ENCODE peak calls at places on chromosomes 5 and 9, in ten cellular contexts. M, E, B, O, P, U, Y, T, L and D are unnamed samples.
A peak's percentile ranks its signal among the peaks of the same experiment; 100 is the strongest.

GRCh38 chr9:106885451-106885850 is 22.5 kb downstream of the ZNF462 start:
- DNase-seq in M (no peak), E (no peak), B (no peak), O (peak; percentile 72), P (no peak), U (no peak), Y (no peak), T (no peak), L (no peak), D (peak; percentile 75)

GRCh38 chr5:132301341-132302274 is 7.4 kb downstream of the SLC22A4 start:
- DNase-seq in M (peak; percentile 46), E (no peak), B (no peak), O (no peak), P (no peak), U (peak; percentile 43), Y (no peak), T (no peak), L (no peak), D (no peak)

GRCh38 chr5:58925627-58926545 is 343.0 kb downstream of the RAB3C start:
- DNase-seq in M (no peak), E (no peak), B (no peak), O (no peak), P (no peak), U (no peak), Y (no peak), T (no peak), L (no peak), D (no peak)

GRCh38 chr5:4639959-4640358 is 500.2 kb upstream of the ADAMTS16 start:
- DNase-seq in M (no peak), E (no peak), B (no peak), O (no peak), P (no peak), U (no peak), Y (no peak), T (no peak), L (no peak), D (no peak)

GRCh38 chr5:157252741-157253465 is 13.0 kb upstream of the CYFIP2 start:
- DNase-seq in M (no peak), E (no peak), B (no peak), O (no peak), P (peak; percentile 71), U (no peak), Y (no peak), T (no peak), L (no peak), D (no peak)

GRCh38 chr5:110925398-110925797 is 146.1 kb upstream of the TSLP start:
- DNase-seq in M (no peak), E (no peak), B (no peak), O (no peak), P (no peak), U (no peak), Y (no peak), T (no peak), L (no peak), D (no peak)

GRCh38 chr5:67437905-67438845 is 241.6 kb upstream of the CD180 start:
- DNase-seq in M (no peak), E (no peak), B (no peak), O (no peak), P (no peak), U (no peak), Y (no peak), T (no peak), L (no peak), D (no peak)

GRCh38 chr5:132251220-132251725 is 6.2 kb upstream of the PDLIM4 start:
- DNase-seq in M (no peak), E (no peak), B (no peak), O (no peak), P (peak; percentile 40), U (peak; percentile 4), Y (peak; percentile 8), T (no peak), L (no peak), D (peak; percentile 99)

GRCh38 chr9:104992696-104993095 is 64.7 kb upstream of the ABCA1 start:
- DNase-seq in M (no peak), E (no peak), B (no peak), O (no peak), P (no peak), U (no peak), Y (no peak), T (no peak), L (no peak), D (no peak)

GRCh38 chr9:104988539-104988938 is 60.6 kb upstream of the ABCA1 start:
- DNase-seq in M (no peak), E (no peak), B (no peak), O (no peak), P (no peak), U (no peak), Y (no peak), T (no peak), L (no peak), D (no peak)

GRCh38 chr9:104991144-104991953 is 63.4 kb upstream of the ABCA1 start:
- DNase-seq in M (peak; percentile 94), E (peak; percentile 85), B (peak; percentile 82), O (peak; percentile 87), P (peak; percentile 96), U (peak; percentile 95), Y (peak; percentile 95), T (peak; percentile 33), L (peak; percentile 28), D (peak; percentile 93)

GRCh38 chr9:104997536-104997935 is 69.6 kb upstream of the ABCA1 start:
- DNase-seq in M (no peak), E (no peak), B (no peak), O (no peak), P (no peak), U (no peak), Y (no peak), T (no peak), L (no peak), D (no peak)

DNA sequence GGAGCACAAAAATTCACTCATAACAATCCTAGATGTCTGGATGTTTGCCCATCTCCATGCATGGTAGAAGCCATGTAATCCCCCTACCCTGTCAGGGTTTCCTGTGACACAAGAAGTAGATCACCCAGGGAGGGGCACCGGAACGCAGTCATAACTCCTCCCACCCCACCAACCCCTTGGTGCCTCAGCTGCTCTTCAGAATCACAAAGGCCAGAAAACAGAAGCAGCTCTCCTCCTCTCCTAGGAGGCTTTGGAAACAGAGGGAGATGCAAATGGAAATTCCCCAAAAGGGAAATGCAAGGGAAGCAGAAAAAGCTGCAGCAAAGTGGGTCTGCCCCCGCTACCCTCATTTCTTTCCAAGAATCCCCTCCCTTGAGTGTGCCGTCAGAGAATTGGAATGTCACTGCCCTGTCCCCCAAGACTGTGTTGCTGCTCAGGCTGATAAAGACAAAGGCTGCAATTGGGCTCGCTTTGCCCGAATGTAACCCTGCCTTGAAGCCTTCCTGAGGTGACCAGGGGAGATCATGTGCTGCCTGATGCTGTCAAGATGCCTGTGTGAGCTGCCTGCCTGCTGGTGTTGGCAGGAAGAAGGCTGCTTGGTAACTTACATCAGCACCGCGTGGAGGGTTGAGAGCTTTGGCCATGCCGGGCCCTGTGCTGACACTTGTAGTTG is 65.5 kb upstream of the ABCA1 start:
- DNase-seq in M (peak; percentile 52), E (no peak), B (peak; percentile 65), O (peak; percentile 87), P (peak; percentile 74), U (peak; percentile 63), Y (peak; percentile 77), T (no peak), L (no peak), D (peak; percentile 53)
- TF ChIP-seq POLR2A in M (no peak), E (no peak), B (no peak), O (no peak), P (no peak), U (no peak), Y (no peak), T (no peak), L (no peak), D (no peak)

GRCh38 chr9:117703538-117703937 is 665 bp upstream of the TLR4 start:
- DNase-seq in M (no peak), E (no peak), B (no peak), O (no peak), P (no peak), U (no peak), Y (no peak), T (no peak), L (no peak), D (no peak)

GRCh38 chr9:117704597-117704996 is 394 bp downstream of the TLR4 start:
- DNase-seq in M (no peak), E (no peak), B (no peak), O (no peak), P (no peak), U (no peak), Y (no peak), T (no peak), L (no peak), D (no peak)

GRCh38 chr9:117706421-117707150 is 2.4 kb downstream of the TLR4 start:
- DNase-seq in M (no peak), E (no peak), B (no peak), O (no peak), P (no peak), U (no peak), Y (no peak), T (no peak), L (no peak), D (no peak)

GRCh38 chr9:117705386-117705785 is 1.2 kb downstream of the TLR4 start:
- DNase-seq in M (no peak), E (no peak), B (no peak), O (no peak), P (no peak), U (no peak), Y (no peak), T (no peak), L (no peak), D (no peak)

DNA sequence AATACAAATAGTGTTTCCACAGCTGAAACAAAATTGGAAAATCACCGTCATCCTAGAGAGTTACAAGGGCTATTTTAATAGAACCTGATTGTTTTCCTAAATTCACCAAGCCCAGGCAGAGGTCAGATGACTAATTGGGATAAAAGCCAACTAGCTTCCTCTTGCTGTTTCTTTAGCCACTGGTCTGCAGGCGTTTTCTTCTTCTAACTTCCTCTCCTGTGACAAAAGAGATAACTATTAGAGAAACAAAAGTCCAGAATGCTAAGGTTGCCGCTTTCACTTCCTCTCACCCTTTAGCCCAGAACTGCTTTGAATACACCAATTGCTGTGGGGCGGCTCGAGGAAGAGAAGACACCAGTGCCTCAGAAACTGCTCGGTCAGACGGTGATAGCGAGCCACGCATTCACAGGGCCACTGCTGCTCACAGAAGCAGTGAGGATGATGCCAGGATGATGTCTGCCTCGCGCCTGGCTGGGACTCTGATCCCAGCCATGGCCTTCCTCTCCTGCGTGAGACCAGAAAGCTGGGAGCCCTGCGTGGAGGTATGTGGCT is at the start of gene TLR4:
- DNase-seq in M (peak; percentile 54), E (no peak), B (peak; percentile 61), O (peak; percentile 52), P (peak; percentile 85), U (peak; percentile 71), Y (peak; percentile 33), T (no peak), L (no peak), D (peak; percentile 36)
- TF ChIP-seq POLR2A in M (no peak), E (no peak), B (peak; percentile 59), O (peak; percentile 58), P (peak; percentile 44), U (peak; percentile 78), Y (no peak), T (no peak), L (no peak), D (peak; percentile 68)

DNA sequence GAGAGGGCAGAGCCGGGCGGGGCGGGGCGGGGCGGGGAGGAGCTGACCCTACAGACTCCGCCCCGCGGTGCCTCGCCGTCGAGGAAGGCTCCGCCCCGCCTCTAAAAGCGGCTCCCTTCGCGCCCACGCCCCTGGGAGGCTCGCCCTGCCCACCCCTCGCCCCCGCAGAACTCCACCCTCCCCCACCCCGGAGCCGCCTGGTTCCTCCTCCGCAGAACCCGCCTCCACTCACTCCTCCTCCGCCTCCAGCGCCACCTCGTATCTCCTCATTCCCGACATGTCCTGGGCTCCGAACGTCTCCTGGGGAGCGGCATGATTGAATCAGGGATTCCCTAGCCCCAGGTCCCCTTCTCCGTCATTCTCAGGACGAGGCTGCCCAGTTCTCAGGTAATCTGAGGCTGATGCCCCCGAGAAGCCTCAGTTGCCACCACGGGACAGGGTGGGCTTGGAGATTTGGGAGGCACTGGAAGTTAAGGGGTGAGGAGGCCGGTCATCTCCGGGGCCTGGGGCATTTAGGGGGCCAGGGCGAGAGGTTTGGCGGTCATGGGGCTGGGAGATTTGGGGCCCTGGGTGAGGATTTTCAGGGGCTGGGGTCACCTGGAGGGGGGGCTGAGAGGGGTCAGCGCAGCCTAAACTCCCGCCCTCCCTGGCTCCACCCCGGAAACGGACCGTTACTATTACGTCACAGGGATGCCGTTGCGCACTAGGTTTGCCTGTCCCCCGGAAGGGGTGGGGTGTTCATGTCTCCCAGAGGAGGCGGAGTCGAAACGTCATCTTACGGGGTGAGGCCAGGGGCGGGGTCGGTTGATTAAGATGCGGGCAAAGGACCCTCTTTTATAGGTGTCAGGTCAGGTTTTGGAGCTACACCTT is 3.2 kb upstream of the CCL27 start:
- DNase-seq in M (peak; percentile 93), E (peak; percentile 91), B (peak; percentile 92), O (peak; percentile 90), P (peak; percentile 97), U (peak; percentile 96), Y (peak; percentile 94), T (peak; percentile 80), L (peak; percentile 92), D (peak; percentile 77)
- TF ChIP-seq POLR2A in M (peak; percentile 92), E (peak; percentile 94), B (peak; percentile 81), O (peak; percentile 63), P (peak; percentile 93), U (peak; percentile 98), Y (peak; percentile 59), T (peak; percentile 37), L (peak; percentile 69), D (peak; percentile 74)

GRCh38 chr5:149414405-149415244 is 35.5 kb upstream of the IL17B start:
- DNase-seq in M (no peak), E (no peak), B (no peak), O (no peak), P (no peak), U (no peak), Y (no peak), T (no peak), L (no peak), D (no peak)

GRCh38 chr5:149418910-149419531 is 39.9 kb upstream of the IL17B start:
- DNase-seq in M (no peak), E (no peak), B (no peak), O (no peak), P (no peak), U (no peak), Y (no peak), T (no peak), L (no peak), D (no peak)

GRCh38 chr5:149415245-149415967 is 36.3 kb upstream of the IL17B start:
- DNase-seq in M (no peak), E (no peak), B (no peak), O (no peak), P (no peak), U (no peak), Y (no peak), T (no peak), L (no peak), D (no peak)

GRCh38 chr5:149417714-149418368 is 38.7 kb upstream of the IL17B start:
- DNase-seq in M (no peak), E (no peak), B (no peak), O (no peak), P (no peak), U (no peak), Y (no peak), T (no peak), L (no peak), D (no peak)

GRCh38 chr5:149416977-149417713 is 38.1 kb upstream of the IL17B start:
- DNase-seq in M (no peak), E (no peak), B (no peak), O (no peak), P (no peak), U (no peak), Y (no peak), T (no peak), L (no peak), D (no peak)
- TF ChIP-seq POLR2A in M (no peak), E (no peak), B (no peak), O (no peak), P (no peak), U (no peak), Y (no peak), T (no peak), L (no peak), D (no peak)